ENCODE peak calls at places on chromosomes 3 and 15, in six cellular contexts. One of them, this sample, is unnamed.

GRCh38 chr3:153553605-153553945 is 391.5 kb downstream of the RAP2B start:
- DNase-seq in IMR-90: no peak
- DNase-seq in heart left ventricle: no peak
- DNase-seq in PC-3: no peak
- DNase-seq in suprapubic skin: no peak
- DNase-seq in HepG2: peak; percentile 2
- DNase-seq in this sample: no peak

GRCh38 chr3:46091971-46092703 is 64.9 kb upstream of the XCR1 start:
- DNase-seq in IMR-90: no peak
- DNase-seq in heart left ventricle: no peak
- DNase-seq in PC-3: no peak
- DNase-seq in suprapubic skin: no peak
- DNase-seq in HepG2: no peak
- DNase-seq in this sample: no peak

GRCh38 chr15:34953851-34954250 is 15.7 kb downstream of the AQR start:
- DNase-seq in IMR-90: no peak
- DNase-seq in heart left ventricle: no peak
- DNase-seq in PC-3: no peak
- DNase-seq in suprapubic skin: no peak
- DNase-seq in HepG2: no peak
- DNase-seq in this sample: no peak

GRCh38 chr15:89362203-89363101 is 27.8 kb upstream of the POLG start:
- DNase-seq in IMR-90: no peak
- DNase-seq in heart left ventricle: no peak
- DNase-seq in PC-3: no peak
- DNase-seq in suprapubic skin: no peak
- DNase-seq in HepG2: no peak
- DNase-seq in this sample: no peak

GRCh38 chr3:188627652-188628051 is 473.7 kb downstream of the LPP start:
- DNase-seq in IMR-90: peak; percentile 94
- DNase-seq in heart left ventricle: no peak
- DNase-seq in PC-3: peak; percentile 91
- DNase-seq in suprapubic skin: no peak
- DNase-seq in HepG2: no peak
- DNase-seq in this sample: no peak

GRCh38 chr3:30631237-30631961 is 25.0 kb downstream of the TGFBR2 start:
- DNase-seq in IMR-90: no peak
- DNase-seq in heart left ventricle: no peak
- DNase-seq in PC-3: peak; percentile 51
- DNase-seq in suprapubic skin: no peak
- DNase-seq in HepG2: peak; percentile 66
- DNase-seq in this sample: peak; percentile 37

GRCh38 chr3:57120040-57120802 is 44.9 kb downstream of the IL17RD start:
- DNase-seq in IMR-90: no peak
- DNase-seq in heart left ventricle: no peak
- DNase-seq in PC-3: no peak
- DNase-seq in suprapubic skin: no peak
- DNase-seq in HepG2: no peak
- DNase-seq in this sample: no peak

GRCh38 chr3:134085034-134085775 is 55.5 kb upstream of the SLCO2A1 start:
- DNase-seq in IMR-90: peak; percentile 43
- DNase-seq in heart left ventricle: no peak
- DNase-seq in PC-3: no peak
- DNase-seq in suprapubic skin: no peak
- DNase-seq in HepG2: no peak
- DNase-seq in this sample: no peak

GRCh38 chr3:169699536-169700050 is 36.1 kb upstream of the MECOM start:
- DNase-seq in IMR-90: peak; percentile 72
- DNase-seq in heart left ventricle: peak; percentile 54
- DNase-seq in PC-3: no peak
- DNase-seq in suprapubic skin: no peak
- DNase-seq in HepG2: peak; percentile 3
- DNase-seq in this sample: no peak

GRCh38 chr3:149390772-149391212 is 13.3 kb upstream of the TM4SF1 start:
- DNase-seq in IMR-90: peak; percentile 60
- DNase-seq in heart left ventricle: no peak
- DNase-seq in PC-3: peak; percentile 99
- DNase-seq in suprapubic skin: no peak
- DNase-seq in HepG2: no peak
- DNase-seq in this sample: no peak

GRCh38 chr15:49982586-49982985 is 136.4 kb downstream of the ATP8B4 start:
- DNase-seq in IMR-90: peak; percentile 89
- DNase-seq in heart left ventricle: no peak
- DNase-seq in PC-3: no peak
- DNase-seq in suprapubic skin: no peak
- DNase-seq in HepG2: no peak
- DNase-seq in this sample: no peak

GRCh38 chr15:48643236-48643635 is 2.3 kb downstream of the FBN1 start:
- DNase-seq in IMR-90: no peak
- DNase-seq in heart left ventricle: no peak
- DNase-seq in PC-3: peak; percentile 52
- DNase-seq in suprapubic skin: no peak
- DNase-seq in HepG2: no peak
- DNase-seq in this sample: no peak

GRCh38 chr3:146747051-146747450 is 141.9 kb upstream of the PLSCR5 start:
- DNase-seq in IMR-90: no peak
- DNase-seq in heart left ventricle: no peak
- DNase-seq in PC-3: no peak
- DNase-seq in suprapubic skin: no peak
- DNase-seq in HepG2: no peak
- DNase-seq in this sample: no peak

GRCh38 chr15:88838667-88839066 is 35.4 kb downstream of the ACAN start:
- DNase-seq in IMR-90: no peak
- DNase-seq in heart left ventricle: no peak
- DNase-seq in PC-3: no peak
- DNase-seq in suprapubic skin: no peak
- DNase-seq in HepG2: no peak
- DNase-seq in this sample: no peak

GRCh38 chr15:34280193-34280592 is 55.4 kb downstream of the EMC4 start:
- DNase-seq in IMR-90: no peak
- DNase-seq in heart left ventricle: no peak
- DNase-seq in PC-3: no peak
- DNase-seq in suprapubic skin: no peak
- DNase-seq in HepG2: no peak
- DNase-seq in this sample: no peak

GRCh38 chr3:113165841-113166240 is 45.5 kb upstream of the BOC start:
- DNase-seq in IMR-90: no peak
- DNase-seq in heart left ventricle: no peak
- DNase-seq in PC-3: no peak
- DNase-seq in suprapubic skin: no peak
- DNase-seq in HepG2: no peak
- DNase-seq in this sample: no peak

GRCh38 chr3:55676643-55677042 is 189.5 kb upstream of the WNT5A start:
- DNase-seq in IMR-90: no peak
- DNase-seq in heart left ventricle: no peak
- DNase-seq in PC-3: peak; percentile 9
- DNase-seq in suprapubic skin: no peak
- DNase-seq in HepG2: no peak
- DNase-seq in this sample: no peak

GRCh38 chr3:98979296-98979695 is 77.8 kb upstream of the DCBLD2 start:
- DNase-seq in IMR-90: no peak
- DNase-seq in heart left ventricle: no peak
- DNase-seq in PC-3: no peak
- DNase-seq in suprapubic skin: no peak
- DNase-seq in HepG2: no peak
- DNase-seq in this sample: no peak

GRCh38 chr3:196486263-196486662 is 17.3 kb downstream of the RNF168 start:
- DNase-seq in IMR-90: no peak
- DNase-seq in heart left ventricle: no peak
- DNase-seq in PC-3: peak; percentile 28
- DNase-seq in suprapubic skin: no peak
- DNase-seq in HepG2: no peak
- DNase-seq in this sample: no peak

GRCh38 chr3:47370887-47371697 is 9.7 kb upstream of the PTPN23 start:
- DNase-seq in IMR-90: no peak
- DNase-seq in heart left ventricle: no peak
- DNase-seq in PC-3: no peak
- DNase-seq in suprapubic skin: no peak
- DNase-seq in HepG2: no peak
- DNase-seq in this sample: peak; percentile 10

GRCh38 chr15:99477745-99478525 is 87.8 kb upstream of the MEF2A start:
- DNase-seq in IMR-90: no peak
- DNase-seq in heart left ventricle: no peak
- DNase-seq in PC-3: no peak
- DNase-seq in suprapubic skin: no peak
- DNase-seq in HepG2: no peak
- DNase-seq in this sample: no peak

GRCh38 chr15:42338500-42338899 is 20.8 kb upstream of the CAPN3 start:
- DNase-seq in IMR-90: no peak
- DNase-seq in heart left ventricle: no peak
- DNase-seq in PC-3: no peak
- DNase-seq in suprapubic skin: no peak
- DNase-seq in HepG2: no peak
- DNase-seq in this sample: no peak

GRCh38 chr15:74960995-74961588 is 4.5 kb upstream of the RPP25 start:
- DNase-seq in IMR-90: peak; percentile 48
- DNase-seq in heart left ventricle: no peak
- DNase-seq in PC-3: no peak
- DNase-seq in suprapubic skin: no peak
- DNase-seq in HepG2: no peak
- DNase-seq in this sample: no peak

GRCh38 chr3:127392146-127392470 is 104.3 kb upstream of the PRR20G start:
- DNase-seq in IMR-90: no peak
- DNase-seq in heart left ventricle: no peak
- DNase-seq in PC-3: no peak
- DNase-seq in suprapubic skin: peak; percentile 68
- DNase-seq in HepG2: no peak
- DNase-seq in this sample: no peak

GRCh38 chr15:63014578-63014977 is 28.0 kb upstream of the TPM1 start:
- DNase-seq in IMR-90: no peak
- DNase-seq in heart left ventricle: no peak
- DNase-seq in PC-3: no peak
- DNase-seq in suprapubic skin: no peak
- DNase-seq in HepG2: no peak
- DNase-seq in this sample: no peak

GRCh38 chr15:49521802-49522201 is 98.8 kb downstream of the FGF7 start:
- DNase-seq in IMR-90: peak; percentile 33
- DNase-seq in heart left ventricle: no peak
- DNase-seq in PC-3: peak; percentile 6
- DNase-seq in suprapubic skin: no peak
- DNase-seq in HepG2: peak; percentile 2
- DNase-seq in this sample: no peak

GRCh38 chr3:118884748-118885206 is 149.9 kb downstream of the IGSF11 start:
- DNase-seq in IMR-90: peak; percentile 33
- DNase-seq in heart left ventricle: peak; percentile 39
- DNase-seq in PC-3: peak; percentile 77
- DNase-seq in suprapubic skin: no peak
- DNase-seq in HepG2: peak; percentile 18
- DNase-seq in this sample: peak; percentile 39

DNA sequence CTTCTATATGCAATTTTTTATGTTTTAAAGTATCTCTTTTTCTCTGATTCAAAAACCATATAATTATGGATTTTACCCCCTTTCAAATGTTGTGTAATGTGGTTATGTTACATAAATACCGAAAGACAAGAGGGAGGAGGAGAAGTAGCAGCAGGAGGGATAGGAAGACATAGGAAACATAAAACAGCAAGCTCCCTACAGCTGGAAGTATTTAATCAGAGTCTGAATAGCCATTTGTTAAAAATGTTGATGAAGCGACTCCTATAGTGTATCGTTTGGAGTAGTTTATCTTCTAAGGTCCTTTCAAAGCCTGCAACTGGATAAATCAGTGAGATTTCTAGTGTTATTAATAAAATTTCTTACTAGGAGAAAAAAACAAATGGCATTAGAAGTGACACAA is 598.1 kb upstream of the GOLIM4 start:
- DNase-seq in IMR-90: no peak
- DNase-seq in heart left ventricle: no peak
- DNase-seq in PC-3: no peak
- DNase-seq in suprapubic skin: no peak
- DNase-seq in HepG2: no peak
- DNase-seq in this sample: no peak
- H3K36me3 ChIP-seq in IMR-90: no peaks in the 10 kb centered on the region
- H3K36me3 ChIP-seq in heart left ventricle: no peaks in the 10 kb centered on the region
- H3K36me3 ChIP-seq in PC-3: no peaks in the 10 kb centered on the region
- H3K36me3 ChIP-seq in suprapubic skin: no peaks in the 10 kb centered on the region
- H3K36me3 ChIP-seq in HepG2: no peaks in the 10 kb centered on the region
- H3K36me3 ChIP-seq in this sample: no peaks in the 10 kb centered on the region

GRCh38 chr15:67533873-67534272 is 8.6 kb upstream of the MAP2K5 start:
- DNase-seq in IMR-90: no peak
- DNase-seq in heart left ventricle: no peak
- DNase-seq in PC-3: no peak
- DNase-seq in suprapubic skin: no peak
- DNase-seq in HepG2: no peak
- DNase-seq in this sample: no peak

GRCh38 chr15:67531379-67532059 is 10.6 kb downstream of the C15orf61 start:
- DNase-seq in IMR-90: peak; percentile 80
- DNase-seq in heart left ventricle: no peak
- DNase-seq in PC-3: peak; percentile 72
- DNase-seq in suprapubic skin: no peak
- DNase-seq in HepG2: no peak
- DNase-seq in this sample: no peak

GRCh38 chr15:67528536-67528935 is 7.6 kb downstream of the C15orf61 start:
- DNase-seq in IMR-90: no peak
- DNase-seq in heart left ventricle: no peak
- DNase-seq in PC-3: no peak
- DNase-seq in suprapubic skin: no peak
- DNase-seq in HepG2: no peak
- DNase-seq in this sample: no peak

GRCh38 chr15:67537771-67538170 is 4.7 kb upstream of the MAP2K5 start:
- DNase-seq in IMR-90: no peak
- DNase-seq in heart left ventricle: no peak
- DNase-seq in PC-3: no peak
- DNase-seq in suprapubic skin: no peak
- DNase-seq in HepG2: no peak
- DNase-seq in this sample: no peak

GRCh38 chr15:67534360-67534759 is 8.1 kb upstream of the MAP2K5 start:
- DNase-seq in IMR-90: no peak
- DNase-seq in heart left ventricle: no peak
- DNase-seq in PC-3: no peak
- DNase-seq in suprapubic skin: no peak
- DNase-seq in HepG2: no peak
- DNase-seq in this sample: no peak
- H3K27ac ChIP-seq in IMR-90: no peak overlapping the region
- H3K27ac ChIP-seq in heart left ventricle: no peak overlapping the region
- H3K27ac ChIP-seq in PC-3: no peak overlapping the region
- H3K27ac ChIP-seq in suprapubic skin: no peak overlapping the region
- H3K27ac ChIP-seq in HepG2: no peak overlapping the region
- H3K27ac ChIP-seq in this sample: no peak overlapping the region

DNA sequence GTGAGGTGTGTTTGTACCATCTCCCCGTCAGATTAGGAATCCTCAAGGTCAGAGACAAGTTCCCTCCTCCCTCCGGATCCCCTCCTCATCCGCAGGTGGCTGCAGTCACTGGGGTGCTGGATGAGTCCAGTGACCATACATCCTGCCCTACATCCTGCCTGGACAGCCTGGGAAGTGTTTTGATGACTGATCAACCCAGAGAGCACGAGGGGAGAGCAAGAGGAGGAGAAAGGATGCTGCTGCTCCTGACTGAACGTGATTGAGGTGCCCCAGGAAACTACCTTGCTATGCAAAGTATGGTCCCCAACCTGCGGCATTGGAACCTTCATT is 65.1 kb downstream of the SLC12A8 start:
- DNase-seq in IMR-90: peak; percentile 40
- DNase-seq in heart left ventricle: no peak
- DNase-seq in PC-3: no peak
- DNase-seq in suprapubic skin: no peak
- DNase-seq in HepG2: no peak
- DNase-seq in this sample: no peak
- H3K27me3 ChIP-seq in IMR-90: no peaks in the 10 kb centered on the region
- H3K27me3 ChIP-seq in heart left ventricle: no peaks in the 10 kb centered on the region
- H3K27me3 ChIP-seq in PC-3: no peaks in the 10 kb centered on the region
- H3K27me3 ChIP-seq in suprapubic skin: no peaks in the 10 kb centered on the region
- H3K27me3 ChIP-seq in HepG2: peaks cover 20% of the 10 kb centered on the region
- H3K27me3 ChIP-seq in this sample: no peaks in the 10 kb centered on the region

GRCh38 chr15:90789496-90789895 is 72.3 kb downstream of the BLM start:
- DNase-seq in IMR-90: no peak
- DNase-seq in heart left ventricle: no peak
- DNase-seq in PC-3: no peak
- DNase-seq in suprapubic skin: no peak
- DNase-seq in HepG2: no peak
- DNase-seq in this sample: no peak
- H3K36me3 ChIP-seq in IMR-90: no peaks in the 10 kb centered on the region
- H3K36me3 ChIP-seq in heart left ventricle: no peaks in the 10 kb centered on the region
- H3K36me3 ChIP-seq in PC-3: peaks cover 2% of the 10 kb centered on the region
- H3K36me3 ChIP-seq in suprapubic skin: no peaks in the 10 kb centered on the region
- H3K36me3 ChIP-seq in HepG2: peaks cover 5% of the 10 kb centered on the region
- H3K36me3 ChIP-seq in this sample: peaks cover 2% of the 10 kb centered on the region

This sample was measured in effector memory CD4-positive, alpha-beta T cell.